ENCODE peak calls at places on chromosomes 7 and 10, in ten cellular contexts. Z is amniotic stem cell; X is SIG-M5; D is H4; K is T-helper 2 cell treated with Interferon-gamma antibody and Interleukin-4, amounts not matched to agents 5 μg/mL and 100 μg/mL, for 36 hours; Q is lower lobe of right lung; P is cerebellar cortex; I is HuH-7; M is RCC 7860; O is endothelial cell. N is an unnamed sample.

GRCh38 chr10:44153901-44154670 is 230.8 kb downstream of the CXCL12 start:
- DNase-seq in P (no peak), I (no peak), D (no peak), M (no peak), X (no peak), O (no peak), K (no peak), Z (no peak), Q (no peak), N (peak; percentile 51)

GRCh38 chr7:98922392-98923107 is 44.2 kb downstream of the TRRAP start:
- DNase-seq in X (no peak), K (no peak), D (peak; percentile 97), P (peak; percentile 92), M (no peak), Z (no peak), O (no peak), Q (peak; percentile 72), I (peak; percentile 82), N (peak; percentile 21)

GRCh38 chr10:70797840-70798239 is 12.7 kb upstream of the TBATA start:
- DNase-seq in D (no peak), K (no peak), O (no peak), Q (no peak), Z (no peak), P (no peak), I (no peak), M (no peak), X (no peak), N (no peak)

GRCh38 chr7:42671627-42672026 is 240.2 kb downstream of the C7orf25 start:
- DNase-seq in X (no peak), M (no peak), K (no peak), P (no peak), D (no peak), Q (no peak), I (no peak), O (no peak), Z (no peak), N (peak; percentile 9)

GRCh38 chr7:18693401-18693800 is 197.9 kb downstream of the HDAC9 start:
- DNase-seq in P (no peak), Z (peak; percentile 15), O (peak; percentile 9), K (no peak), M (peak; percentile 33), X (no peak), I (peak; percentile 12), Q (no peak), D (peak; percentile 91), N (peak; percentile 81)

GRCh38 chr7:20647908-20648776 is 32.7 kb downstream of the ABCB5 start:
- DNase-seq in P (peak; percentile 10), K (no peak), X (no peak), M (no peak), Z (no peak), Q (no peak), O (peak; percentile 49), D (peak; percentile 79), I (peak; percentile 44), N (no peak)

GRCh38 chr10:22647244-22647643 is 67.1 kb downstream of the PIP4K2A start:
- DNase-seq in I (no peak), K (no peak), O (no peak), D (no peak), M (no peak), Z (no peak), X (no peak), Q (no peak), P (no peak), N (no peak)

GRCh38 chr10:78688945-78689935 is 379.5 kb upstream of the ZMIZ1 start:
- DNase-seq in D (no peak), Z (no peak), O (no peak), I (no peak), P (peak; percentile 81), Q (no peak), X (no peak), K (no peak), M (no peak), N (no peak)

GRCh38 chr10:131310054-131310903 is 1.2 kb downstream of the TCERG1L start:
- DNase-seq in X (no peak), I (no peak), P (peak; percentile 27), Q (no peak), M (no peak), Z (no peak), O (no peak), K (no peak), D (no peak), N (no peak)

GRCh38 chr7:1562126-1562525 is 6.1 kb upstream of the TMEM184A start:
- DNase-seq in K (no peak), O (no peak), Q (no peak), Z (no peak), P (no peak), I (no peak), X (no peak), D (no peak), M (no peak), N (no peak)

GRCh38 chr10:73648252-73648651 is 7.0 kb upstream of the MYOZ1 start:
- DNase-seq in Q (no peak), D (no peak), I (no peak), P (peak; percentile 21), X (no peak), M (no peak), Z (no peak), O (no peak), K (no peak), N (no peak)

GRCh38 chr7:44700322-44700721 is 48.3 kb upstream of the ZMIZ2 start:
- DNase-seq in I (no peak), Z (no peak), D (no peak), O (no peak), K (no peak), M (no peak), Q (no peak), X (no peak), P (no peak), N (no peak)

GRCh38 chr7:26515462-26515861 is 223.8 kb downstream of the SNX10 start:
- DNase-seq in Q (no peak), M (peak; percentile 13), D (peak; percentile 92), K (no peak), I (no peak), X (no peak), O (no peak), Z (no peak), P (peak; percentile 72), N (no peak)

GRCh38 chr10:95241533-95241932 is 47.5 kb downstream of the ACSM6 start:
- DNase-seq in K (no peak), O (no peak), Z (no peak), M (no peak), X (no peak), I (no peak), P (no peak), Q (peak; percentile 75), D (peak; percentile 50), N (no peak)

GRCh38 chr7:43302773-43303172 is 190.3 kb downstream of the HECW1 start:
- DNase-seq in X (no peak), O (no peak), K (no peak), Z (no peak), M (no peak), D (peak; percentile 42), Q (no peak), P (no peak), I (no peak), N (no peak)

GRCh38 chr7:98285132-98286092 is 3.9 kb downstream of the BRI3 start:
- DNase-seq in D (no peak), I (no peak), X (no peak), Z (no peak), M (peak; percentile 13), K (no peak), O (no peak), P (no peak), Q (no peak), N (no peak)

GRCh38 chr7:73717025-73717807 is 2.3 kb downstream of the STX1A start:
- DNase-seq in O (no peak), K (no peak), X (no peak), I (no peak), Z (no peak), M (no peak), P (no peak), Q (no peak), D (no peak), N (peak; percentile 24)

GRCh38 chr10:59229451-59229850 is 53.0 kb downstream of the PHYHIPL start:
- DNase-seq in Z (no peak), P (no peak), X (no peak), Q (no peak), I (no peak), M (no peak), K (no peak), O (no peak), D (no peak), N (no peak)

GRCh38 chr10:49322371-49323170 is 23.6 kb downstream of the C10orf71 start:
- DNase-seq in O (no peak), X (no peak), M (no peak), Z (no peak), Q (no peak), P (no peak), K (no peak), I (no peak), D (no peak), N (no peak)

GRCh38 chr10:115092555-115093285 is 445 bp upstream of the ATRNL1 start:
- DNase-seq in M (no peak), K (peak; percentile 24), O (peak; percentile 38), I (peak; percentile 28), D (peak; percentile 31), X (no peak), Q (no peak), Z (peak; percentile 41), P (peak; percentile 6), N (peak; percentile 37)

GRCh38 chr7:22271311-22271710 is 85.6 kb downstream of the RAPGEF5 start:
- DNase-seq in D (no peak), X (no peak), I (no peak), Q (no peak), P (no peak), Z (no peak), K (no peak), M (no peak), O (no peak), N (no peak)

GRCh38 chr10:123687758-123688157 is 21.6 kb downstream of the GPR26 start:
- DNase-seq in Q (no peak), O (no peak), P (no peak), I (no peak), X (no peak), Z (no peak), K (no peak), M (no peak), D (no peak), N (no peak)

N was measured in EH.